ENCODE peak calls at places on chromosomes 7 and 10, in seven cellular contexts. One of them, this sample, is unnamed.
A peak's percentile ranks its signal among the peaks of the same experiment; 100 is the strongest.

GRCh38 chr10:67110286-67110685 is 184.4 kb downstream of the LRRTM3 start:
- DNase-seq in mucosa of descending colon: no peak
- DNase-seq in AG04450: no peak
- DNase-seq in cardiac fibroblast: no peak
- DNase-seq in CD8-positive, alpha-beta T cell: no peak
- DNase-seq in GM06990: no peak
- DNase-seq in nephron progenitor cell: no peak
- DNase-seq in this sample: no peak

GRCh38 chr10:59698326-59698725 is 11.3 kb downstream of the SLC16A9 start:
- DNase-seq in nephron progenitor cell: no peak
- DNase-seq in CD8-positive, alpha-beta T cell: no peak
- DNase-seq in AG04450: no peak
- DNase-seq in cardiac fibroblast: no peak
- DNase-seq in mucosa of descending colon: no peak
- DNase-seq in GM06990: no peak
- DNase-seq in this sample: no peak

GRCh38 chr10:24721254-24722106 is 2.2 kb downstream of the ARHGAP21 start:
- DNase-seq in AG04450: no peak
- DNase-seq in nephron progenitor cell: peak; percentile 53
- DNase-seq in CD8-positive, alpha-beta T cell: peak; percentile 22
- DNase-seq in cardiac fibroblast: no peak
- DNase-seq in mucosa of descending colon: peak; percentile 66
- DNase-seq in GM06990: peak; percentile 22
- DNase-seq in this sample: peak; percentile 75

GRCh38 chr7:45124351-45124750 is 12.9 kb upstream of the TBRG4 start:
- DNase-seq in GM06990: no peak
- DNase-seq in CD8-positive, alpha-beta T cell: no peak
- DNase-seq in cardiac fibroblast: no peak
- DNase-seq in nephron progenitor cell: no peak
- DNase-seq in mucosa of descending colon: no peak
- DNase-seq in AG04450: no peak
- DNase-seq in this sample: no peak

GRCh38 chr10:58734116-58734515 is 221.4 kb downstream of the BICC1 start:
- DNase-seq in CD8-positive, alpha-beta T cell: no peak
- DNase-seq in GM06990: no peak
- DNase-seq in AG04450: peak; percentile 11
- DNase-seq in cardiac fibroblast: peak; percentile 24
- DNase-seq in nephron progenitor cell: no peak
- DNase-seq in mucosa of descending colon: no peak
- DNase-seq in this sample: no peak

GRCh38 chr10:119221666-119222065 is 14.3 kb downstream of the GRK5 start:
- DNase-seq in nephron progenitor cell: no peak
- DNase-seq in AG04450: no peak
- DNase-seq in cardiac fibroblast: no peak
- DNase-seq in GM06990: no peak
- DNase-seq in CD8-positive, alpha-beta T cell: no peak
- DNase-seq in mucosa of descending colon: no peak
- DNase-seq in this sample: no peak

GRCh38 chr7:50920031-50920635 is 137.4 kb upstream of the GRB10 start:
- DNase-seq in nephron progenitor cell: no peak
- DNase-seq in mucosa of descending colon: no peak
- DNase-seq in AG04450: no peak
- DNase-seq in GM06990: no peak
- DNase-seq in cardiac fibroblast: no peak
- DNase-seq in CD8-positive, alpha-beta T cell: no peak
- DNase-seq in this sample: no peak

GRCh38 chr7:158124671-158125079 is 462.9 kb downstream of the PTPRN2 start:
- DNase-seq in nephron progenitor cell: no peak
- DNase-seq in CD8-positive, alpha-beta T cell: no peak
- DNase-seq in GM06990: no peak
- DNase-seq in AG04450: no peak
- DNase-seq in mucosa of descending colon: no peak
- DNase-seq in cardiac fibroblast: no peak
- DNase-seq in this sample: no peak

GRCh38 chr7:98617051-98617959 is at the start of gene NPTX2:
- DNase-seq in cardiac fibroblast: peak; percentile 64
- DNase-seq in AG04450: no peak
- DNase-seq in nephron progenitor cell: peak; percentile 89
- DNase-seq in GM06990: no peak
- DNase-seq in mucosa of descending colon: no peak
- DNase-seq in CD8-positive, alpha-beta T cell: no peak
- DNase-seq in this sample: no peak

GRCh38 chr10:69768386-69768785 is 33.3 kb upstream of the COL13A1 start:
- DNase-seq in cardiac fibroblast: no peak
- DNase-seq in AG04450: no peak
- DNase-seq in mucosa of descending colon: no peak
- DNase-seq in GM06990: no peak
- DNase-seq in nephron progenitor cell: no peak
- DNase-seq in CD8-positive, alpha-beta T cell: no peak
- DNase-seq in this sample: no peak

GRCh38 chr10:218753-219152 is 83.5 kb downstream of the ZMYND11 start:
- DNase-seq in CD8-positive, alpha-beta T cell: no peak
- DNase-seq in mucosa of descending colon: no peak
- DNase-seq in GM06990: no peak
- DNase-seq in AG04450: no peak
- DNase-seq in cardiac fibroblast: peak; percentile 26
- DNase-seq in nephron progenitor cell: no peak
- DNase-seq in this sample: no peak

GRCh38 chr10:127492607-127493250 is 56.4 kb upstream of the NPS start:
- DNase-seq in cardiac fibroblast: no peak
- DNase-seq in nephron progenitor cell: no peak
- DNase-seq in GM06990: no peak
- DNase-seq in mucosa of descending colon: no peak
- DNase-seq in CD8-positive, alpha-beta T cell: no peak
- DNase-seq in AG04450: no peak
- DNase-seq in this sample: no peak

GRCh38 chr10:86663576-86664369 is 4.5 kb upstream of the LDB3 start:
- DNase-seq in CD8-positive, alpha-beta T cell: no peak
- DNase-seq in mucosa of descending colon: no peak
- DNase-seq in cardiac fibroblast: no peak
- DNase-seq in nephron progenitor cell: no peak
- DNase-seq in GM06990: no peak
- DNase-seq in AG04450: no peak
- DNase-seq in this sample: no peak

GRCh38 chr10:93039110-93039509 is 21.5 kb upstream of the CYP26C1 start:
- DNase-seq in cardiac fibroblast: no peak
- DNase-seq in GM06990: no peak
- DNase-seq in AG04450: no peak
- DNase-seq in mucosa of descending colon: no peak
- DNase-seq in nephron progenitor cell: no peak
- DNase-seq in CD8-positive, alpha-beta T cell: no peak
- DNase-seq in this sample: no peak

GRCh38 chr7:74479066-74479781 is 25.5 kb downstream of the GTF2IRD1 start:
- DNase-seq in GM06990: no peak
- DNase-seq in cardiac fibroblast: peak; percentile 75
- DNase-seq in mucosa of descending colon: peak; percentile 81
- DNase-seq in CD8-positive, alpha-beta T cell: no peak
- DNase-seq in nephron progenitor cell: peak; percentile 22
- DNase-seq in AG04450: no peak
- DNase-seq in this sample: no peak

GRCh38 chr10:13536674-13537366 is 8.0 kb upstream of the BEND7 start:
- DNase-seq in CD8-positive, alpha-beta T cell: no peak
- DNase-seq in AG04450: no peak
- DNase-seq in GM06990: peak; percentile 14
- DNase-seq in nephron progenitor cell: peak; percentile 72
- DNase-seq in mucosa of descending colon: peak; percentile 44
- DNase-seq in cardiac fibroblast: peak; percentile 56
- DNase-seq in this sample: no peak

GRCh38 chr7:37491919-37492694 is 43.4 kb upstream of the ELMO1 start:
- DNase-seq in GM06990: no peak
- DNase-seq in CD8-positive, alpha-beta T cell: no peak
- DNase-seq in mucosa of descending colon: no peak
- DNase-seq in AG04450: no peak
- DNase-seq in cardiac fibroblast: no peak
- DNase-seq in nephron progenitor cell: peak; percentile 67
- DNase-seq in this sample: no peak

GRCh38 chr7:107152011-107152410 is 16.8 kb upstream of the HBP1 start:
- DNase-seq in nephron progenitor cell: no peak
- DNase-seq in GM06990: no peak
- DNase-seq in CD8-positive, alpha-beta T cell: no peak
- DNase-seq in mucosa of descending colon: no peak
- DNase-seq in AG04450: no peak
- DNase-seq in cardiac fibroblast: peak; percentile 41
- DNase-seq in this sample: no peak

GRCh38 chr10:29140991-29141390 is 147.9 kb upstream of the LYZL1 start:
- DNase-seq in CD8-positive, alpha-beta T cell: no peak
- DNase-seq in cardiac fibroblast: peak; percentile 89
- DNase-seq in mucosa of descending colon: no peak
- DNase-seq in AG04450: peak; percentile 69
- DNase-seq in GM06990: no peak
- DNase-seq in nephron progenitor cell: no peak
- DNase-seq in this sample: no peak

GRCh38 chr10:133351408-133352318 is 4.5 kb downstream of the PRAP1 start:
- DNase-seq in AG04450: no peak
- DNase-seq in GM06990: no peak
- DNase-seq in nephron progenitor cell: no peak
- DNase-seq in mucosa of descending colon: no peak
- DNase-seq in CD8-positive, alpha-beta T cell: no peak
- DNase-seq in cardiac fibroblast: no peak
- DNase-seq in this sample: no peak

GRCh38 chr10:25934673-25935139 is 677 bp downstream of the MYO3A start:
- DNase-seq in GM06990: peak; percentile 63
- DNase-seq in nephron progenitor cell: peak; percentile 68
- DNase-seq in cardiac fibroblast: no peak
- DNase-seq in AG04450: no peak
- DNase-seq in CD8-positive, alpha-beta T cell: no peak
- DNase-seq in mucosa of descending colon: no peak
- DNase-seq in this sample: no peak

GRCh38 chr7:49324707-49325106 is 400.4 kb downstream of the CDC14C start:
- DNase-seq in AG04450: no peak
- DNase-seq in mucosa of descending colon: no peak
- DNase-seq in CD8-positive, alpha-beta T cell: no peak
- DNase-seq in GM06990: no peak
- DNase-seq in cardiac fibroblast: peak; percentile 46
- DNase-seq in nephron progenitor cell: no peak
- DNase-seq in this sample: no peak

GRCh38 chr10:102985811-102986210 is 67.7 kb downstream of the CNNM2 start:
- DNase-seq in CD8-positive, alpha-beta T cell: no peak
- DNase-seq in GM06990: no peak
- DNase-seq in AG04450: no peak
- DNase-seq in nephron progenitor cell: no peak
- DNase-seq in cardiac fibroblast: no peak
- DNase-seq in mucosa of descending colon: no peak
- DNase-seq in this sample: no peak

DNA sequence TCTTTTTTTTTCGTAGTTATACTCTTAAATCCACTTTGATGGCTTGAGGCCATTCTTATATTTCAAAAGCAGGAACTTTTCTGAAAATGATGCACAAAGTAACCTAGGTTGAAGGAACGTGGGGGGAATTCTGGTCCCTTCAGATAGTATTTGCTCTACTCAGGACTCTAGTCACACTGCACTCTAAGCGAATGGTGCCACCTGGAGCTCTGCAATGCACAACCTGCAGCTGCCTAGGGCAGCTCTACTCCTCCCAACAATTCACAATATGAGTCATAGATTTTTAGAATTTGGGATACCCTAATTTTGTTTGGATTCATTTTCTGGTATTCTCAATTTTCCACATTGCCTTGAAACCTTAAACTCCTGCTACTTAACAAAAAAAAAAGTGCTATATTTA is 17.3 kb downstream of the SYPL1 start:
- DNase-seq in nephron progenitor cell: no peak
- DNase-seq in cardiac fibroblast: no peak
- DNase-seq in GM06990: no peak
- DNase-seq in CD8-positive, alpha-beta T cell: no peak
- DNase-seq in mucosa of descending colon: no peak
- DNase-seq in AG04450: no peak
- DNase-seq in this sample: no peak
- TF ChIP-seq CTCF in nephron progenitor cell: no peak
- TF ChIP-seq CTCF in cardiac fibroblast: no peak
- TF ChIP-seq CTCF in GM06990: peak; percentile 12
- TF ChIP-seq CTCF in CD8-positive, alpha-beta T cell: no peak
- TF ChIP-seq CTCF in mucosa of descending colon: no peak
- TF ChIP-seq CTCF in AG04450: no peak
- TF ChIP-seq CTCF in this sample: no peak

DNA sequence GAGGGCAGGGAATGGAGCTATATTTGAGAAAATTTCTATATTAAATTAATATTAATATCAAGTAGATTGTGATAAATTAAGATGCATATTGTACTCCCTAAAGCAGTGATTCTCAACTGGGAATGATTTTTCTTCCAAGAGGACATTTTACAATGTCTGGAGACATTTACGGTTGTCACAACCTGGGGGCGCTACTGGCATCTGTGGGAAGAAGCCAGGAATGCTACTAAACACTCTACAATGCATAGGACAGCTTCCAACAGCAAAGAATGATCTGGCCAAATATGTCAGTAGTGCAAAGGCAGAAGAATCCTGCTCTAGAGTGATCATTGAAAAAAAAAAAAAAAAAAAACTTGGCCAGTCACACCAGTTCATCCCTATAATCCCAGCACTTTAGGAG is 100.0 kb downstream of the LSM5 start:
- DNase-seq in GM06990: no peak
- DNase-seq in cardiac fibroblast: no peak
- DNase-seq in mucosa of descending colon: no peak
- DNase-seq in nephron progenitor cell: no peak
- DNase-seq in CD8-positive, alpha-beta T cell: no peak
- DNase-seq in AG04450: no peak
- DNase-seq in this sample: no peak
- TF ChIP-seq CTCF in GM06990: no peak
- TF ChIP-seq CTCF in cardiac fibroblast: no peak
- TF ChIP-seq CTCF in mucosa of descending colon: no peak
- TF ChIP-seq CTCF in nephron progenitor cell: no peak
- TF ChIP-seq CTCF in CD8-positive, alpha-beta T cell: no peak
- TF ChIP-seq CTCF in AG04450: no peak
- TF ChIP-seq CTCF in this sample: no peak

GRCh38 chr10:62594093-62594520 is 210.4 kb upstream of the ADO start:
- DNase-seq in AG04450: no peak
- DNase-seq in CD8-positive, alpha-beta T cell: peak; percentile 32
- DNase-seq in cardiac fibroblast: peak; percentile 70
- DNase-seq in mucosa of descending colon: no peak
- DNase-seq in GM06990: no peak
- DNase-seq in nephron progenitor cell: peak; percentile 68
- DNase-seq in this sample: no peak

GRCh38 chr10:62599161-62599560 is 205.4 kb upstream of the ADO start:
- DNase-seq in mucosa of descending colon: no peak
- DNase-seq in cardiac fibroblast: no peak
- DNase-seq in GM06990: no peak
- DNase-seq in CD8-positive, alpha-beta T cell: no peak
- DNase-seq in nephron progenitor cell: no peak
- DNase-seq in AG04450: no peak
- DNase-seq in this sample: no peak

GRCh38 chr10:62597226-62597625 is 207.3 kb upstream of the ADO start:
- DNase-seq in AG04450: no peak
- DNase-seq in nephron progenitor cell: no peak
- DNase-seq in mucosa of descending colon: no peak
- DNase-seq in CD8-positive, alpha-beta T cell: no peak
- DNase-seq in GM06990: no peak
- DNase-seq in cardiac fibroblast: no peak
- DNase-seq in this sample: no peak
- TF ChIP-seq CTCF in AG04450: no peak
- TF ChIP-seq CTCF in nephron progenitor cell: no peak
- TF ChIP-seq CTCF in mucosa of descending colon: no peak
- TF ChIP-seq CTCF in CD8-positive, alpha-beta T cell: no peak
- TF ChIP-seq CTCF in GM06990: no peak
- TF ChIP-seq CTCF in cardiac fibroblast: no peak
- TF ChIP-seq CTCF in this sample: no peak

DNA sequence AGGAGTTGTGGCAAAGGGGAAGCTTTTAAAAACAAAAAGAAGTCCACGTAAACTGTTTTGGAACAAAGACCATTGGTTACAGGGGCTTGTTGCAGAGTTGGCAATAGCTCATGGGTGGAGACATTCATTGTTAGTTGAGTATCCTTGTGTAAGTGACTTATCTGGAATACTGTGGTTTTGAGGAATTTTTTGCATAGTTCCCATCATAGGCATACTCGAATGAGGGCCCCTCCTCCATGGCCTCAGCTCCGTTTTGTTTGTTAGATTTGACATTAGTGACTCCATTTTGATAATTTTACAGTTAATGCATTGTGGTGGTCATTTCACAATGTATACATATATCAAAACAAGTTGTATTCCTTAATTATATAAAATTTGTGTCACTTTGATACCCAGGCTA is 12.8 kb upstream of the SMKR1 start:
- DNase-seq in AG04450: peak; percentile 72
- DNase-seq in cardiac fibroblast: peak; percentile 97
- DNase-seq in GM06990: no peak
- DNase-seq in CD8-positive, alpha-beta T cell: no peak
- DNase-seq in nephron progenitor cell: no peak
- DNase-seq in mucosa of descending colon: no peak
- DNase-seq in this sample: no peak
- TF ChIP-seq CTCF in AG04450: no peak
- TF ChIP-seq CTCF in cardiac fibroblast: no peak
- TF ChIP-seq CTCF in GM06990: no peak
- TF ChIP-seq CTCF in CD8-positive, alpha-beta T cell: no peak
- TF ChIP-seq CTCF in nephron progenitor cell: no peak
- TF ChIP-seq CTCF in mucosa of descending colon: no peak
- TF ChIP-seq CTCF in this sample: no peak